ENCODE peak calls at places on chromosomes 4 and X, in eight cellular contexts. One of them, this sample, is unnamed. For H3K4me1, the result is how much of the 10 kb centered on the place peaks cover.

GRCh38 chr4:134677209-134677814 is 475.7 kb upstream of the PABPC4L start:
- DNase-seq in SK-N-SH: no peak
- DNase-seq in ovary: no peak
- DNase-seq in stomach: no peak
- DNase-seq in transverse colon: no peak
- DNase-seq in suprapubic skin: no peak
- DNase-seq in A549: no peak
- DNase-seq in GM12878: no peak
- DNase-seq in this sample: no peak

GRCh38 chrX:19177710-19178109 is 55.4 kb upstream of the ADGRG2 start:
- DNase-seq in SK-N-SH: no peak
- DNase-seq in ovary: no peak
- DNase-seq in stomach: no peak
- DNase-seq in transverse colon: no peak
- DNase-seq in suprapubic skin: no peak
- DNase-seq in A549: no peak
- DNase-seq in GM12878: no peak
- DNase-seq in this sample: no peak

GRCh38 chr4:3862640-3863420 is 96.6 kb downstream of the ADRA2C start:
- DNase-seq in SK-N-SH: no peak
- DNase-seq in ovary: no peak
- DNase-seq in stomach: no peak
- DNase-seq in transverse colon: no peak
- DNase-seq in suprapubic skin: no peak
- DNase-seq in A549: no peak
- DNase-seq in GM12878: no peak
- DNase-seq in this sample: no peak

GRCh38 chr4:93825551-93826216 is 2.9 kb upstream of the ATOH1 start:
- DNase-seq in SK-N-SH: no peak
- DNase-seq in ovary: no peak
- DNase-seq in stomach: no peak
- DNase-seq in transverse colon: no peak
- DNase-seq in suprapubic skin: no peak
- DNase-seq in A549: no peak
- DNase-seq in GM12878: no peak
- DNase-seq in this sample: no peak

GRCh38 chr4:26787461-26788340 is 72.9 kb upstream of the STIM2 start:
- DNase-seq in SK-N-SH: no peak
- DNase-seq in ovary: peak
- DNase-seq in stomach: peak
- DNase-seq in transverse colon: peak
- DNase-seq in suprapubic skin: no peak
- DNase-seq in A549: peak
- DNase-seq in GM12878: no peak
- DNase-seq in this sample: no peak

GRCh38 chr4:133997440-133997839 is 204.1 kb downstream of the PABPC4L start:
- DNase-seq in SK-N-SH: no peak
- DNase-seq in ovary: no peak
- DNase-seq in stomach: no peak
- DNase-seq in transverse colon: no peak
- DNase-seq in suprapubic skin: no peak
- DNase-seq in A549: no peak
- DNase-seq in GM12878: no peak
- DNase-seq in this sample: no peak

GRCh38 chrX:24371391-24371972 is 11.0 kb downstream of the SUPT20HL1 start:
- DNase-seq in SK-N-SH: peak
- DNase-seq in ovary: peak
- DNase-seq in stomach: peak
- DNase-seq in transverse colon: peak
- DNase-seq in suprapubic skin: no peak
- DNase-seq in A549: peak
- DNase-seq in GM12878: peak
- DNase-seq in this sample: peak

GRCh38 chrX:1925053-1925481 is 310.2 kb downstream of the ASMT start:
- DNase-seq in SK-N-SH: no peak
- DNase-seq in ovary: no peak
- DNase-seq in stomach: no peak
- DNase-seq in transverse colon: no peak
- DNase-seq in suprapubic skin: no peak
- DNase-seq in A549: no peak
- DNase-seq in GM12878: no peak
- DNase-seq in this sample: no peak

DNA sequence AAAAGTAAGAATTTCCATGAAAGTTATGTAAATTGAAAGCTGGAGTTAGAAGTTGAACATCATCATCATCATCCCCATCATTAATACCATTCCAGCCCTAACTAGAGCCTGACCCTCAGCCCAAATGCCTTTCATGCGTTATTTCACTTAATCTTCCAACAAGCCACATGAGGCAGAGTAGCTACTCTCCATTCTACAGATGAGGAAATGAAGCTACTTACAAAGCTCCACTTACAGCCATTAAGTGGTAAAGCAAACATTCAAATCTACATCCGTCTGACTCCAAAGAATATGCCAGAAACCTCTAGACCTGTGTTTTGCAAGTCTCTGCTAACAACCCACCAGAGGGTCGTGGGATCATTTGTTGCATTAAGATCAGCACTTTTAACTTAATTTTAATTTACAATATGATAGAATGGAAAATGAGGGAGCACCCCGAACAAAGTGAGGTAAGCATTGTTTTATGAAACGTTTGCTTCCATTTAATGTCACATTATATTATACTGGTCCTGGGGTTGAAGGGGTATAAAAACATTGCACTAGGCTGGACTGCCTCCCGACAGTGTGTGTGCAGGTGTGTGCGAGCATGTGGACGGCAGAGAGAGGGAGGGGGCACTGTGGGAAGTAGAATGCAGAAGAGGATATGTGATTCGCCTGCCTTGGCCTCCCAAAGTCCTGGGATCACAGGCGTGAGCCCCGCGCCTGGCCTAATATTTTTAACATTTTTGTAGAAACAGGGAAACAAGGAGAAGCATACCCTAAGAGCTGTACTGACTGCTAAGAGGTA is 36.2 kb downstream of the IRF2 start:
- DNase-seq in SK-N-SH: no peak
- DNase-seq in ovary: no peak
- DNase-seq in stomach: no peak
- DNase-seq in transverse colon: no peak
- DNase-seq in suprapubic skin: no peak
- DNase-seq in A549: no peak
- DNase-seq in GM12878: no peak
- DNase-seq in this sample: no peak
- H3K4me1 ChIP-seq in SK-N-SH: under half
- H3K4me1 ChIP-seq in ovary: under half
- H3K4me1 ChIP-seq in stomach: half or more
- H3K4me1 ChIP-seq in transverse colon: under half
- H3K4me1 ChIP-seq in suprapubic skin: under half
- H3K4me1 ChIP-seq in A549: under half
- H3K4me1 ChIP-seq in GM12878: under half
- H3K4me1 ChIP-seq in this sample: half or more

GRCh38 chr4:71635094-71635493 is 148.8 kb downstream of the GC start:
- DNase-seq in SK-N-SH: no peak
- DNase-seq in ovary: no peak
- DNase-seq in stomach: no peak
- DNase-seq in transverse colon: no peak
- DNase-seq in suprapubic skin: no peak
- DNase-seq in A549: no peak
- DNase-seq in GM12878: no peak
- DNase-seq in this sample: no peak

GRCh38 chr4:71634364-71634763 is 149.5 kb downstream of the GC start:
- DNase-seq in SK-N-SH: no peak
- DNase-seq in ovary: no peak
- DNase-seq in stomach: no peak
- DNase-seq in transverse colon: no peak
- DNase-seq in suprapubic skin: no peak
- DNase-seq in A549: no peak
- DNase-seq in GM12878: no peak
- DNase-seq in this sample: no peak

DNA sequence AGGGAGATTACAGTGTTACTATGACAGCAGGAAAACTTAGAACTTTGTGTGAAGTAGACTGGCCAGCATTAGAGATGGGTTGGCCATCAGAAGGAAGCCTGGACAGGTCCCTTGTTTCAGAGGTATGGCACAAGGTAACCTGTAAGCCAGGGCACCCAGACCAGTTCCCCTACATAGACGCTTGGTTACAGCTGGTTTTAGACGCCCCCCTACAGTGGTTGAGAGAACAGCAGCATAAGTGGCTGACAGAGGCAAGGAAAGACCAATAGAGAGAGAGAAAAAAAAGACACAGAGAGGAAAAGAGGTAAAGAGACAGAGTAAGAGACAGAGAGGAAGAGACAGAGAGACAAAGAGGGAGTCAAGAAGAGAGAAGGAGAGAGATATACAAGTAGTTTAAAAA is 144.5 kb downstream of the GC start:
- DNase-seq in SK-N-SH: no peak
- DNase-seq in ovary: no peak
- DNase-seq in stomach: no peak
- DNase-seq in transverse colon: no peak
- DNase-seq in suprapubic skin: no peak
- DNase-seq in A549: no peak
- DNase-seq in GM12878: no peak
- DNase-seq in this sample: no peak
- TF ChIP-seq EP300 in SK-N-SH: no peak
- TF ChIP-seq EP300 in ovary: no peak
- TF ChIP-seq EP300 in stomach: no peak
- TF ChIP-seq EP300 in transverse colon: no peak
- TF ChIP-seq EP300 in suprapubic skin: no peak
- TF ChIP-seq EP300 in A549: no peak
- TF ChIP-seq EP300 in GM12878: no peak
- TF ChIP-seq EP300 in this sample: no peak

GRCh38 chr4:48124870-48125269 is 9.2 kb downstream of the TXK start:
- DNase-seq in SK-N-SH: no peak
- DNase-seq in ovary: no peak
- DNase-seq in stomach: no peak
- DNase-seq in transverse colon: no peak
- DNase-seq in suprapubic skin: no peak
- DNase-seq in A549: no peak
- DNase-seq in GM12878: no peak
- DNase-seq in this sample: no peak
- H3K4me1 ChIP-seq in SK-N-SH: under half
- H3K4me1 ChIP-seq in ovary: under half
- H3K4me1 ChIP-seq in stomach: under half
- H3K4me1 ChIP-seq in transverse colon: under half
- H3K4me1 ChIP-seq in suprapubic skin: under half
- H3K4me1 ChIP-seq in A549: under half
- H3K4me1 ChIP-seq in GM12878: under half
- H3K4me1 ChIP-seq in this sample: under half

DNA sequence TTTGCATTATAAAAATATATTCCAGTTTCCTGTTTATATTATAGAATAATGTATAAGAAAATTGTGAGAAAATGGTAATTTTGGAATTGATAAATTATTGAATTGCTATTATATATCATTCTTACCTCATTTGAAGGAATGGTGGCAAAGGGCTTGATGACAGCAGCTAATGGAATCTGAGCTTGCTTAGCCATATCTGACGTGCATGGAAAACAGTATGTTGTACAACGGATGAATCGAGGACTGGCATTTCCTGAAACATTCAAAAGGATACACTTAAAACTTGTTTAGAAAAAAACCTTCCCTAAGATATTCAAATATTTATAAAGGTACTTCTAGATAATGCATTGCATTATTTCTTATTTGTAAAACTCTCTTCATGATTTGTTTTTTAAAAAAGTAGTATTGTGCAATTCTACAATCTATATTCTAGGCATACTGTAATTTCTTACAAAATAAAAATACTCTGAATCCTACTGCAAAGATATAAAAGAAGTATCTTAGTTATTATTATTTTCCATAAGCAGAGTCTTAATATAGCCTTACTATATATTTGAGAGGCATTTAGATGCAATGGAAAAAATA is 38.3 kb downstream of the SEC24D start:
- DNase-seq in SK-N-SH: no peak
- DNase-seq in ovary: no peak
- DNase-seq in stomach: no peak
- DNase-seq in transverse colon: no peak
- DNase-seq in suprapubic skin: no peak
- DNase-seq in A549: no peak
- DNase-seq in GM12878: no peak
- DNase-seq in this sample: no peak
- TF ChIP-seq EP300 in SK-N-SH: no peak
- TF ChIP-seq EP300 in ovary: no peak
- TF ChIP-seq EP300 in stomach: no peak
- TF ChIP-seq EP300 in transverse colon: no peak
- TF ChIP-seq EP300 in suprapubic skin: no peak
- TF ChIP-seq EP300 in A549: no peak
- TF ChIP-seq EP300 in GM12878: no peak
- TF ChIP-seq EP300 in this sample: no peak

GRCh38 chrX:39047174-39047573 is 245.9 kb downstream of the MID1IP1 start:
- DNase-seq in SK-N-SH: no peak
- DNase-seq in ovary: no peak
- DNase-seq in stomach: no peak
- DNase-seq in transverse colon: no peak
- DNase-seq in suprapubic skin: no peak
- DNase-seq in A549: no peak
- DNase-seq in GM12878: no peak
- DNase-seq in this sample: no peak

GRCh38 chrX:39049975-39050374 is 248.7 kb downstream of the MID1IP1 start:
- DNase-seq in SK-N-SH: no peak
- DNase-seq in ovary: no peak
- DNase-seq in stomach: no peak
- DNase-seq in transverse colon: no peak
- DNase-seq in suprapubic skin: no peak
- DNase-seq in A549: no peak
- DNase-seq in GM12878: no peak
- DNase-seq in this sample: no peak

GRCh38 chrX:39039890-39040289 is 238.6 kb downstream of the MID1IP1 start:
- DNase-seq in SK-N-SH: no peak
- DNase-seq in ovary: no peak
- DNase-seq in stomach: no peak
- DNase-seq in transverse colon: no peak
- DNase-seq in suprapubic skin: no peak
- DNase-seq in A549: no peak
- DNase-seq in GM12878: no peak
- DNase-seq in this sample: no peak

GRCh38 chrX:39043838-39044550 is 242.7 kb downstream of the MID1IP1 start:
- DNase-seq in SK-N-SH: no peak
- DNase-seq in ovary: no peak
- DNase-seq in stomach: no peak
- DNase-seq in transverse colon: no peak
- DNase-seq in suprapubic skin: no peak
- DNase-seq in A549: no peak
- DNase-seq in GM12878: no peak
- DNase-seq in this sample: no peak
- H3K4me1 ChIP-seq in SK-N-SH: under half
- H3K4me1 ChIP-seq in ovary: under half
- H3K4me1 ChIP-seq in stomach: under half
- H3K4me1 ChIP-seq in transverse colon: under half
- H3K4me1 ChIP-seq in suprapubic skin: under half
- H3K4me1 ChIP-seq in A549: under half
- H3K4me1 ChIP-seq in GM12878: under half
- H3K4me1 ChIP-seq in this sample: under half